ENCODE peak calls at places on chromosomes 6 and 20, in six cellular contexts. G is A549, J is heart right ventricle, P is endodermal cell, K is gastrocnemius medialis, R is cardiac muscle cell. I is an unnamed sample.

GRCh38 chr6:48535569-48535968 is 424.6 kb upstream of the PTCHD4 start:
- DNase-seq in G (no peak), J (no peak), K (no peak), R (no peak), P (no peak), I (no peak)

GRCh38 chr20:31721408-31722332 is 998 bp downstream of the BCL2L1 start:
- DNase-seq in K (peak; percentile 54), P (peak; percentile 62), G (no peak), J (no peak), R (no peak), I (peak; percentile 43)

GRCh38 chr6:28693033-28693750 is 167.5 kb downstream of the GPX5 start:
- DNase-seq in J (no peak), K (no peak), P (no peak), G (no peak), R (no peak), I (no peak)

GRCh38 chr6:91029211-91029610 is 442.3 kb upstream of the MAP3K7 start:
- DNase-seq in K (no peak), G (no peak), P (no peak), J (no peak), R (peak; percentile 37), I (no peak)

GRCh38 chr20:46084805-46085792 is 4.7 kb downstream of the NCOA5 start:
- DNase-seq in K (no peak), J (no peak), R (no peak), P (no peak), G (peak; percentile 20), I (no peak)

GRCh38 chr6:40436685-40437604 is 150.2 kb downstream of the LRFN2 start:
- DNase-seq in K (no peak), J (no peak), R (no peak), P (no peak), G (no peak), I (no peak)

GRCh38 chr20:20520776-20521175 is 152.9 kb downstream of the INSM1 start:
- DNase-seq in K (peak; percentile 49), P (no peak), J (no peak), R (no peak), G (no peak), I (no peak)

GRCh38 chr6:159117031-159117430 is 52.2 kb upstream of the FNDC1 start:
- DNase-seq in J (no peak), G (no peak), K (peak; percentile 77), P (no peak), R (no peak), I (no peak)

GRCh38 chr6:156988276-156989158 is 211.3 kb downstream of the ARID1B start:
- DNase-seq in P (peak; percentile 70), G (no peak), J (no peak), K (no peak), R (peak; percentile 26), I (no peak)

GRCh38 chr20:1177680-1178079 is 7.1 kb downstream of the TMEM74B start:
- DNase-seq in P (peak; percentile 88), G (no peak), R (peak; percentile 22), K (no peak), J (no peak), I (no peak)

GRCh38 chr20:49697071-49697470 is 16.6 kb downstream of the B4GALT5 start:
- DNase-seq in K (peak; percentile 83), G (no peak), P (no peak), J (no peak), R (no peak), I (peak; percentile 75)

GRCh38 chr6:14396826-14397517 is 279.4 kb downstream of the CD83 start:
- DNase-seq in K (peak; percentile 15), P (peak; percentile 92), R (peak; percentile 47), G (no peak), J (no peak), I (no peak)

GRCh38 chr6:163438940-163439335 is 24.4 kb downstream of the QKI start:
- DNase-seq in R (peak; percentile 58), K (peak; percentile 32), P (no peak), J (peak; percentile 38), G (no peak), I (peak; percentile 52)

GRCh38 chr6:57242505-57242904 is 20.4 kb upstream of the RAB23 start:
- DNase-seq in J (no peak), G (peak; percentile 15), R (no peak), K (no peak), P (no peak), I (no peak)

GRCh38 chr6:12150812-12151432 is 138.8 kb downstream of the HIVEP1 start:
- DNase-seq in G (peak; percentile 25), R (peak; percentile 45), K (no peak), P (peak; percentile 85), J (no peak), I (no peak)

GRCh38 chr6:117920493-117920845 is 13.4 kb downstream of the SLC35F1 start:
- DNase-seq in P (no peak), G (no peak), K (no peak), J (no peak), R (no peak), I (no peak)

GRCh38 chr6:113318553-113318952 is 538.6 kb upstream of the MARCKS start:
- DNase-seq in G (no peak), K (no peak), J (no peak), R (no peak), P (no peak), I (no peak)

GRCh38 chr20:54526801-54527200 is 51.4 kb downstream of the DOK5 start:
- DNase-seq in G (no peak), P (no peak), R (no peak), K (no peak), J (no peak), I (no peak)

GRCh38 chr20:38199506-38200390 is 34.7 kb upstream of the TGM2 start:
- DNase-seq in K (no peak), R (no peak), G (no peak), J (no peak), P (peak; percentile 23), I (no peak)

GRCh38 chr6:154382707-154383106 is 26.1 kb upstream of the IPCEF1 start:
- DNase-seq in R (no peak), K (no peak), P (no peak), J (no peak), G (no peak), I (no peak)

GRCh38 chr6:78489874-78490273 is 377.5 kb upstream of the IRAK1BP1 start:
- DNase-seq in J (no peak), R (no peak), G (no peak), P (no peak), K (no peak), I (no peak)

GRCh38 chr6:107830060-107830459 is 5.9 kb upstream of the SCML4 start:
- DNase-seq in P (no peak), R (no peak), G (no peak), J (no peak), K (no peak), I (no peak)

GRCh38 chr20:64232794-64233193 is 22.8 kb upstream of the PCMTD2 start:
- DNase-seq in K (no peak), P (no peak), R (no peak), G (no peak), J (peak; percentile 46), I (no peak)

GRCh38 chr20:52410746-52411317 is 219.3 kb upstream of the ZFP64 start:
- DNase-seq in J (no peak), P (no peak), K (no peak), R (no peak), G (no peak), I (no peak)

GRCh38 chr20:24746351-24746685 is 202.8 kb upstream of the CST7 start:
- DNase-seq in P (peak; percentile 51), G (peak; percentile 76), K (no peak), J (no peak), R (no peak), I (peak; percentile 90)

GRCh38 chr6:75275067-75275466 is 9.5 kb downstream of the TMEM30A start:
- DNase-seq in K (no peak), R (no peak), P (no peak), G (no peak), J (no peak), I (no peak)

GRCh38 chr6:167825759-167826229 is 917 bp upstream of the AFDN start:
- DNase-seq in J (peak; percentile 29), P (peak; percentile 93), K (peak; percentile 28), G (peak; percentile 56), R (peak; percentile 84), I (peak; percentile 87)

GRCh38 chr6:152094992-152095592 is 287.6 kb downstream of the ESR1 start:
- DNase-seq in G (peak; percentile 59), K (peak; percentile 90), R (no peak), P (peak; percentile 60), J (peak; percentile 64), I (peak; percentile 63)

GRCh38 chr6:13666194-13667105 is 45.2 kb downstream of the RANBP9 start:
- DNase-seq in J (no peak), R (no peak), P (no peak), K (no peak), G (no peak), I (peak; percentile 27)

GRCh38 chr6:71091167-71091566 is 134.3 kb upstream of the B3GAT2 start:
- DNase-seq in K (no peak), P (no peak), G (no peak), J (no peak), R (no peak), I (no peak)
- H3K4me1 ChIP-seq in K (no peaks in the 10 kb centered on the region), P (no peaks in the 10 kb centered on the region), G (no peaks in the 10 kb centered on the region), J (no peaks in the 10 kb centered on the region), R (no peaks in the 10 kb centered on the region), I (no peaks in the 10 kb centered on the region)

DNA sequence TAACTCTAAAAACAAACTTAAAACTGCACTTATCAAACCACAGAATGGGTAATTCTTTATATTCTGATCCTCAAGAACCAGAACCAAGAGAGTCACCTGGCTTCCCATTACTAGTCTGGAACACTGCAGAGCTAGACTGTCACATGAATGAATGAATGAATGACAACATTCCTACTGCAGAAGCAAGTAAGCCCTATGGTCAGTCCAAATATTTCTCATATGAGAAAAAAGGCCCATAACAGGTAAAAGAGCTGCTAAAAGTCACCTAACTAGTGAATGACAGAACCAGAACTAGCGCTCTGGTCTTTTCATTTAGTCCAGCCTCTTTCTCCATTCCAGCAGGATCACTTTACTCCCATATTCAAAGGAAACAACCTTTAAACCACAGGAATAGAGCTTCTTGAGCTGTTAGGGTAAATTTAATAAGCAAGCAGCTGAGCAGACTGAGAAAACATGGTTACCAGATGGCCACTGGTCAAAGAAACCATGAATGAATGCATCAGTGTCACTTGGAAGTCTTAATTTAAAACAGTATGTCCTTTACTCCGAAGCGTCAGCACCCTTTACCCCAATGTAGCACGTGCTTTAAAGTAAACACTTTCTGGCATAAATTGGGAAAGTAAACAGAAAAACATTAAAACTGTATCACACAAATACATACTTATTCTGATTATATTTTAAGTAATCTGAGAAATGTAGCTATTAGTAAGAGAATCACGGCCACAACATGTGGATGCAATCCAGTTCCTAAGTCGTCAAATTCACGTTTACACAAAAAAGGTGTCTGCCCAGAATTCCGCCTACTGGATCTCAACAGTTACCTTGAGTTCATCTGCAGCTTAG is 1.4 kb downstream of the PREP start:
- DNase-seq in R (no peak), P (no peak), K (no peak), J (no peak), G (no peak), I (no peak)
- H3K4me1 ChIP-seq in R (peaks cover 40% of the 10 kb centered on the region), P (peaks cover 8% of the 10 kb centered on the region), K (peaks cover 38% of the 10 kb centered on the region), J (peaks cover 42% of the 10 kb centered on the region), G (peaks cover 15% of the 10 kb centered on the region), I (peaks cover 26% of the 10 kb centered on the region)

DNA sequence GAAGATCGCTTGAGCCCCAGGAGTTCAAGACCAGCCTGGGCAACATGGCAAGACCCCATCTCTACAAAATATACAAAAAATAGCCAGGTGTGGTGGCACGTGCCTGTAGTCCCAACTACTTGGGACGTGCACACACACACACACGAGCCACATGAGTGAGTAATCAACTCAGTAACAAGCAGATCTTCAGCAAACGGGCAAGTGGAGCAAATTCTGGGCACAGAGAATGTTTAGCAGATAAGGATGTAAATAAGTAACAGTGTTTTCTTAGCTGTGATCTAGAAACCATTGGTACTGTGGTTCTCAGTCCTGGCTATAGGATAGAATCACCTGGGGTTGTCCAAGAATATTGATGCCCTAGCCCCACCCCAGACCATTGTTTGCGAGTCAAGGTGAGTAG is 6.1 kb downstream of the PAQR8 start:
- DNase-seq in J (no peak), P (no peak), G (no peak), K (no peak), R (no peak), I (no peak)
- H3K4me1 ChIP-seq in J (peaks cover 5% of the 10 kb centered on the region), P (no peaks in the 10 kb centered on the region), G (peaks cover 4% of the 10 kb centered on the region), K (no peaks in the 10 kb centered on the region), R (peaks cover 7% of the 10 kb centered on the region), I (no peaks in the 10 kb centered on the region)

GRCh38 chr6:134041093-134041492 is 11.3 kb downstream of the SLC2A12 start:
- DNase-seq in P (peak; percentile 22), G (peak; percentile 16), K (peak; percentile 34), R (no peak), J (no peak), I (no peak)
- H3K4me1 ChIP-seq in P (peaks cover 6% of the 10 kb centered on the region), G (peaks cover 14% of the 10 kb centered on the region), K (peaks cover 13% of the 10 kb centered on the region), R (no peaks in the 10 kb centered on the region), J (peaks cover 3% of the 10 kb centered on the region), I (no peaks in the 10 kb centered on the region)